ENCODE peak calls at places on chromosomes 13 and 19, in five cellular contexts. Z is BE2C, S is brain microvascular endothelial cell, I is left lung, L is HFFc6. Y is an unnamed sample.

GRCh38 chr13:99320693-99321481 is 13.7 kb upstream of the GPR183 start:
- DNase-seq in S (peak; percentile 89), L (peak; percentile 91), I (no peak), Z (no peak), Y (no peak)

GRCh38 chr13:48730971-48731658 is 77.4 kb downstream of the CYSLTR2 start:
- DNase-seq in Z (no peak), S (peak; percentile 75), L (no peak), I (no peak), Y (no peak)

GRCh38 chr19:6568010-6568411 is 22.9 kb downstream of the CD70 start:
- DNase-seq in Z (no peak), L (no peak), I (no peak), S (no peak), Y (no peak)

GRCh38 chr13:100532090-100532766 is 56.4 kb downstream of the GGACT start:
- DNase-seq in L (no peak), I (no peak), Z (no peak), S (no peak), Y (no peak)

GRCh38 chr13:45108716-45109706 is 11.3 kb upstream of the GTF2F2 start:
- DNase-seq in I (no peak), S (peak; percentile 40), L (no peak), Z (no peak), Y (no peak)

GRCh38 chr13:102587916-102588315 is 8.9 kb upstream of the TPP2 start:
- DNase-seq in L (no peak), S (no peak), I (no peak), Z (no peak), Y (no peak)

GRCh38 chr19:27765912-27766725 is 1446.8 kb downstream of the UQCRFS1 start:
- DNase-seq in S (no peak), I (no peak), L (no peak), Z (no peak), Y (no peak)

GRCh38 chr13:49165798-49166752 is 54.1 kb upstream of the MLNR start:
- DNase-seq in I (no peak), L (no peak), S (no peak), Z (no peak), Y (no peak)

GRCh38 chr19:28228854-28229253 is 984.1 kb downstream of the UQCRFS1 start:
- DNase-seq in S (no peak), L (no peak), I (no peak), Z (no peak), Y (no peak)

GRCh38 chr13:109694972-109695371 is 91.4 kb downstream of the IRS2 start:
- DNase-seq in L (no peak), S (no peak), I (no peak), Z (no peak), Y (no peak)

DNA sequence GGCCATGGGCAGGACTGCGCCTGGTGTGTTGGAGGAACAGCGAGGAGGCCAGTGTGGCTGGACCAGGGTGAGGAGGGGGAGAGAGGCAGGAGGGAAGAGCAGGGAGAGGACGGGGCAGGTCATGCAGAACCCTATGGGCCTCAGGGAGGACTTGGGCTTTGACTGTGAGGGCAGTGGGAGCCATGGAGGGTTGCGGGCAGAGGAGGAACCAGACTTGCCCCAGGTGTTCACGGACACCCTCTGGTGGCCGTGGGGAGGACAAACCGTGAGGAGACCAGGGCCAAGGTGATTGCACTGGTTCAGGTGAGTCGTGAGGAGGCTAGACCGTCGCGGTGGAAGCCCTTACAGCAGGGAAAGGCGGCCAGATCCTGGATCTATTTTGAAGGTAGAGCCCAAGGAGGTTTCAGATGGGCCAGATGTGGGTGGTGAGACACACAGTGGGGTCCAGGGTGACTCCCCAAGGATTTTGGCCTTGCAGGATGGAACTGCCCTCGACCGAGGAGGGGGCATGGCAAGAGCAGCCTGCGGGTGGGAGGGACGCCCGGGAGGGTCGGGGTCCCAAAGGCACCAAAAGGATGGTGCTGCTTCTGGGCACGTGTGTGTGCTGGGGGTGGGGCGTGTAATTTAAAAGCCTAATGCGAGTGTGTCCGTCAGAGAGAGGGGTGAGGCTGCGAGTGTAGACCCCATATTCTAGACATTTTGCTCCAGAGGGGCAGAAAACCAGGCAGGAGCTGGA is 2.7 kb upstream of the REXO1 start:
- DNase-seq in L (no peak), Z (no peak), S (no peak), I (no peak), Y (no peak)
- TF ChIP-seq CTCF in L (peak; percentile 40), Z (peak; percentile 24), S (peak; percentile 31), I (no peak), Y (no peak)

GRCh38 chr19:46373573-46374359 is 26.9 kb downstream of the PPP5C start:
- DNase-seq in L (peak; percentile 56), S (peak; percentile 68), I (peak; percentile 90), Z (peak; percentile 19), Y (no peak)
- TF ChIP-seq CTCF in L (peak; percentile 32), S (peak; percentile 2), I (no peak), Z (no peak), Y (no peak)

GRCh38 chr19:33311326-33311682 is 9.0 kb upstream of the CEBPA start:
- DNase-seq in L (no peak), S (no peak), I (no peak), Z (no peak), Y (no peak)
- TF ChIP-seq CTCF in L (peak; percentile 45), S (no peak), I (no peak), Z (peak; percentile 15), Y (no peak)

GRCh38 chr19:19647037-19647835 is 3.8 kb upstream of the GMIP start:
- DNase-seq in Z (no peak), I (no peak), L (no peak), S (no peak), Y (no peak)

GRCh38 chr19:19645233-19645870 is 1.9 kb upstream of the GMIP start:
- DNase-seq in S (no peak), Z (no peak), L (no peak), I (no peak), Y (no peak)

GRCh38 chr19:19642506-19643157 is 825 bp downstream of the GMIP start:
- DNase-seq in L (no peak), Z (peak; percentile 65), I (no peak), S (no peak), Y (no peak)

GRCh38 chr19:19643158-19644053 is at the start of gene GMIP:
- DNase-seq in L (peak; percentile 18), I (peak; percentile 86), S (no peak), Z (peak; percentile 78), Y (peak; percentile 88)

GRCh38 chr19:19644054-19644388 is 564 bp upstream of the GMIP start:
- DNase-seq in Z (no peak), I (no peak), L (no peak), S (no peak), Y (no peak)
- TF ChIP-seq CTCF in Z (no peak), I (peak; percentile 81), L (peak; percentile 72), S (no peak), Y (no peak)

GRCh38 chr13:112710855-112711527 is 21.2 kb downstream of the ATP11A start:
- DNase-seq in I (peak; percentile 32), S (no peak), Z (no peak), L (no peak), Y (no peak)

GRCh38 chr13:112709825-112710783 is 20.3 kb downstream of the ATP11A start:
- DNase-seq in S (no peak), I (peak; percentile 34), L (no peak), Z (no peak), Y (no peak)

GRCh38 chr13:112712451-112712881 is 22.6 kb downstream of the ATP11A start:
- DNase-seq in I (peak; percentile 20), S (no peak), Z (no peak), L (no peak), Y (no peak)

GRCh38 chr13:112713517-112714253 is 23.8 kb downstream of the ATP11A start:
- DNase-seq in Z (no peak), L (no peak), S (no peak), I (peak; percentile 28), Y (no peak)

DNA sequence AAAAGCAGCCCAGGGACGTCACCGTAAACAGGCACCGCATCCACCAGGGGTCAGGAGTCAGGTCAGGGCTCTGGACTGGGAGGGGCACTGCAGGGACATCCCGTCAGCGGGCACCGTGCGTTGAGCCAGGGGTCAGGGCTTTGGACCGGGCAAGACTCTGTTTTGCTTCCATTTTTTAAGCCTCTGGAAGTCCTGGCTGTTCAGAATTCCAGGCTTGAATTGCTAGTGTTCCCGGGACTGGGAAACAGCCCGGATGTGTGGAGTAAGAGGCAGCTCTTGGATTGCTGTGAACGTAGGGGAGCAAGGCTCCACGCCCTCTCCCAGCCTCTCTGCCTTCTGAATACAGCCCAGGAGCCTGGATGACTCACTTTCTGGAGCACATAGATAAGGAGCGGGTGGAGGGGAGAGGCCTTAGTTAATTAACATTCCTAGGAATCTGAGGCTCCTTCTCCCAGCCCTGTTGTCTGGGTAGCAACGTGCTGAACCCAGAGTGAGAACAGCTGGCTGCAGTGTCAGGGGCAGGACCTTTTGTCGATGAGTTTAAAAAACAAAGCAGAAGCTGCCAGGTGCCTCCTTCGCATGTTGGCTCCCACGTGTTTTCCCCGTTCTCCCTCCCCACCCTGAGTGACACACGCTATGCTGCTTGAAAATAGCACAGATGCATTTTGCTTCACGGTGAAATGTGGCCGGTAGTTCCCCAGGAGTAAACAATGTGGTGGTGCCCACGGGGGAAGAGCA is 21.9 kb downstream of the ATP11A start:
- DNase-seq in L (peak; percentile 94), Z (peak; percentile 37), S (peak; percentile 88), I (peak; percentile 89), Y (no peak)
- TF ChIP-seq CTCF in L (peak; percentile 67), Z (peak; percentile 38), S (peak; percentile 19), I (no peak), Y (no peak)

GRCh38 chr13:51960766-51961165 is 50.5 kb downstream of the ATP7B start:
- DNase-seq in L (no peak), I (no peak), S (no peak), Z (no peak), Y (no peak)
- TF ChIP-seq CTCF in L (no peak), I (no peak), S (no peak), Z (no peak), Y (no peak)

DNA sequence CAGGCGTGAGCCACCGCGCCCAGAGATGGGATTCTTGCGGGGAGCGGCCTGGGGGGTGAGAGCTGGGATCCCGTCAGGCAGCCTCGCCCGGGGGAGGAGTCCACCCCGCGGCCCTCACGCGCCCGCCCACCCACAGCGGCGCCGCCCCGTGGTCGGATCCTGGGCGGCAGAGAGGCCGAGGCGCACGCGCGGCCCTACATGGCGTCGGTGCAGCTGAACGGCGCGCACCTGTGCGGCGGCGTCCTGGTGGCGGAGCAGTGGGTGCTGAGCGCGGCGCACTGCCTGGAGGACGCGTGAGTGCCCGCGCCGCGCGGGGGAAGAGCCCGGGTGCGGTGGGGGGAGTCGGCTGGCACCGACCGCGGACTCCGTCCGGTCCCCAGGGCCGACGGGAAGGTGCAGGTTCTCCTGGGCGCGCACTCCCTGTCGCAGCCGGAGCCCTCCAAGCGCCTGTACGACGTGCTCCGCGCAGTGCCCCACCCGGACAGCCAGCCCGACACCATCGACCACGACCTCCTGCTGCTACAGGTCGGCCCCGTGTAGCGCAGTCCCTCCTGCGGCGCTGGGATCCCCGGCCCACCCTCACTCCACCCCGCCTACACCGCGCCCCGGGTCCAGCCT is 1.1 kb downstream of the CFD start:
- DNase-seq in I (no peak), Z (peak; percentile 54), L (peak; percentile 23), S (no peak), Y (peak; percentile 97)
- TF ChIP-seq CTCF in I (no peak), Z (no peak), L (peak; percentile 59), S (no peak), Y (peak; percentile 21)

GRCh38 chr19:15324791-15325519 is 7.4 kb downstream of the BRD4 start:
- DNase-seq in L (no peak), S (no peak), Z (no peak), I (no peak), Y (peak; percentile 53)
- TF ChIP-seq CTCF in L (no peak), S (no peak), Z (peak; percentile 12), I (no peak), Y (no peak)

GRCh38 chr19:49761625-49762311 is 1.3 kb downstream of the TSKS start:
- DNase-seq in L (no peak), S (peak; percentile 14), I (no peak), Z (no peak), Y (no peak)
- TF ChIP-seq CTCF in L (peak; percentile 28), S (peak; percentile 47), I (no peak), Z (no peak), Y (no peak)

Y was measured in D721Med.